ENCODE peak calls at places on chromosomes 3 and 15, in seven cellular contexts. S is IMR-90, P is H1, O is HepG2, Y is HCT116, L is K562, T is GM12878. N is an unnamed sample.

GRCh38 chr3:50323614-50324199 is 1.2 kb upstream of the HYAL2 start:
- DNase-seq in S (no peak), P (no peak), O (no peak), Y (no peak), L (no peak), T (no peak), N (no peak)

GRCh38 chr15:67372563-67372962 is 118.0 kb downstream of the IQCH start:
- DNase-seq in S (no peak), P (no peak), O (no peak), Y (no peak), L (no peak), T (no peak), N (no peak)

GRCh38 chr3:135514064-135514455 is 451.5 kb upstream of the PPP2R3A start:
- DNase-seq in S (no peak), P (no peak), O (no peak), Y (no peak), L (no peak), T (no peak), N (no peak)

GRCh38 chr3:177679568-177680441 is 482.5 kb upstream of the TBL1XR1 start:
- DNase-seq in S (peak; percentile 48), P (no peak), O (no peak), Y (no peak), L (peak; percentile 15), T (no peak), N (no peak)

GRCh38 chr3:45938858-45939257 is 4.4 kb upstream of the CXCR6 start:
- DNase-seq in S (peak; percentile 91), P (peak; percentile 86), O (peak; percentile 65), Y (peak; percentile 69), L (peak; percentile 78), T (peak; percentile 66), N (peak; percentile 80)

GRCh38 chr3:17420668-17421067 is 321.8 kb downstream of the TBC1D5 start:
- DNase-seq in S (peak; percentile 28), P (no peak), O (peak; percentile 74), Y (no peak), L (no peak), T (no peak), N (no peak)

GRCh38 chr15:76155742-76156141 is 96.0 kb downstream of the TMEM266 start:
- DNase-seq in S (peak; percentile 17), P (no peak), O (no peak), Y (no peak), L (no peak), T (no peak), N (no peak)

GRCh38 chr15:61063875-61064320 is 165.2 kb downstream of the RORA start:
- DNase-seq in S (no peak), P (no peak), O (no peak), Y (no peak), L (no peak), T (no peak), N (no peak)

GRCh38 chr3:53269888-53270880 is 14.4 kb upstream of the TKT start:
- DNase-seq in S (peak; percentile 98), P (peak; percentile 74), O (peak; percentile 97), Y (peak; percentile 96), L (peak; percentile 73), T (peak; percentile 30), N (peak; percentile 91)

GRCh38 chr3:94433811-94434210 is 370.9 kb downstream of the NSUN3 start:
- DNase-seq in S (peak; percentile 37), P (no peak), O (no peak), Y (no peak), L (no peak), T (no peak), N (no peak)

GRCh38 chr3:14369675-14370669 is 32.4 kb upstream of the SLC6A6 start:
- DNase-seq in S (no peak), P (peak; percentile 70), O (peak; percentile 41), Y (peak; percentile 61), L (no peak), T (no peak), N (peak; percentile 48)

GRCh38 chr3:139388961-139389551 is 391 bp downstream of the COPB2 start:
- DNase-seq in S (no peak), P (no peak), O (no peak), Y (no peak), L (no peak), T (no peak), N (no peak)

GRCh38 chr3:153087595-153088566 is 74.1 kb upstream of the RAP2B start:
- DNase-seq in S (peak; percentile 89), P (no peak), O (no peak), Y (no peak), L (no peak), T (no peak), N (no peak)

GRCh38 chr15:89330119-89330518 is 4.5 kb downstream of the POLG start:
- DNase-seq in S (no peak), P (no peak), O (no peak), Y (no peak), L (no peak), T (no peak), N (no peak)

GRCh38 chr3:171556574-171557145 is 96.5 kb upstream of the TNIK start:
- DNase-seq in S (peak; percentile 18), P (no peak), O (no peak), Y (no peak), L (no peak), T (no peak), N (no peak)

GRCh38 chr15:78808550-78808949 is 2.7 kb downstream of the ADAMTS7 start:
- DNase-seq in S (peak; percentile 34), P (no peak), O (peak; percentile 39), Y (peak; percentile 34), L (peak; percentile 55), T (no peak), N (peak; percentile 71)

GRCh38 chr15:78811825-78812183 is 540 bp upstream of the ADAMTS7 start:
- DNase-seq in S (no peak), P (no peak), O (no peak), Y (no peak), L (no peak), T (no peak), N (no peak)

GRCh38 chr15:78811124-78811824 is at the start of gene ADAMTS7:
- DNase-seq in S (peak; percentile 71), P (peak; percentile 95), O (no peak), Y (peak; percentile 46), L (peak; percentile 97), T (no peak), N (peak; percentile 96)

GRCh38 chr15:78810003-78810376 is 1.3 kb downstream of the ADAMTS7 start:
- DNase-seq in S (no peak), P (no peak), O (no peak), Y (no peak), L (no peak), T (no peak), N (no peak)

DNA sequence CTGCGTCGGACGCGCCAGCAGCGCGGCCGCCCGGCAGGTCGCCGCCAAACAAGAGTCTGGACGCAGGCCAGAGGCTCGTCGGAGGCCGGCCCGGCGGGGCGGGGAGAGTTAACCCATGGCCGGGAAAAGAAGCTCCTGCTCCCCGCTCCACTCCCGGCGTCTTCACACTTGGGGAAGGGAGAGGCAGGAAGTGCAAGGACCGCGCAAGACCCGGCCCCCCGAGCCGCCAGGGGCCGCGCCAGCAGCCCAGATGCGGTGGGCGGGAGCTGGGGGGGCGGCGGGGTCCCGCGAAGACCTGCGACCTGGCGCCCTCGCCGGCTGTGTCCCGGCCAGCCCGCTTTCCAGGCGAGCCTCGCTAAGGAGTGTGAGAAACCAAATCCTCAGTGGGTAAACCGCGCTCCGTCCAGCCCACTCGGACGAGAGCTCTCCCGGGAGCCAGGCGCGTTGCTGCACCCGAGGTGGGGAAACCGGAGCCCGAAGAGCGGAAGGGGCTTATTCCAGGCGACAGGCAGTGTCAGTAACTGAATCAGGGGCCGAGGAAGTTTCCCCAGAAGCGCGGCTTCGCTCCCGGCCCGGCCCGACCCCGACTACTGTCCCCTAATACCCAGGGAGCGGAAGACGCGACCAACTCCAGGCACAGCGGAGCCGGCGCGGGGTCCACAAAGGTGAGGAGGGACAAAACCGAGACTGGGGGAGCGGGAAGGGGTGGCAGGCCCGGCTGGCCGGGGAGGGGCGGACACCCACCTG is 714 bp downstream of the ADAMTS7 start:
- DNase-seq in S (peak; percentile 35), P (peak; percentile 77), O (no peak), Y (no peak), L (peak; percentile 36), T (no peak), N (peak; percentile 37)
- TF ChIP-seq CEBPB in S (no peak), P (no peak), O (no peak), Y (no peak), L (no peak), T (no peak), N (no peak)

DNA sequence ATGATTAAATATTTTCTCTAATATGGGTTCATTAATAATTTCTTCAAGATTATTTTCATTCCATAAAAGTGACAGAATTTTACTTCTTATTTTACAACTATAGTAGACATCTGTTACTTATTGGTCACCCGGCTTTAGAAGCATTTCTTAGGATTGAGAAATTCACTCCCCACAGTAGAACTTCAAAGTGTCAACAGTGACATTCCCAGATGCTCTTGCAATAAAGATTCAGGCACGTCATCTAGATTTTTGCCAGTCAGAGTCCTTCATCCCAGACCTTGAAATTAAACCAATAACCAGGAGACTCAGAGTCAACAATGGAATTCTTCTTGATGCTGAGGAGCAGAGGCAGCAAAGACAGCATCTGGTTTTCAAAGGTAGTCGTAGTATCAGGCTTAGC is 190.8 kb downstream of the VGLL3 start:
- DNase-seq in S (no peak), P (no peak), O (no peak), Y (no peak), L (no peak), T (no peak), N (no peak)
- TF ChIP-seq CEBPB in S (no peak), P (no peak), O (no peak), Y (no peak), L (no peak), T (no peak), N (no peak)

DNA sequence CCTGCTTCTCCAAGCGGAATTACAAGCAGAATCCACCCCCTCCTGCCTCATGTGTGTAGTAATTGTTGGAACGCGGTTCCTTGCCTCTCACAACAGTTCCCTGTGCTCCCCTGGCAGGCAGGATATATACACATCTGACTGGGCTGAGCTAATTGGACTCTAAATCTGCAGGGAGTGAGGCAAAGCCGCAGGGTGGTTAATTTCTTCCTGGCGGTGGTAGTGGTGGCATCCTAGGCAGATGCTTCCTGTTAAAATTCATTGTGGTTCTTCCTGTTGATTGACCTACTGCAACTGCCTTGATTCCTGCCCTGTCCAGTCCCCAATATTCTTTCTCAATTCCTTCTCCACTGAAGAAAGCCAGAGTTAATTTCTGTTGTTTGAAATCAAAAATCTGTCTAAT is 202.9 kb upstream of the PROK2 start:
- DNase-seq in S (no peak), P (no peak), O (no peak), Y (no peak), L (no peak), T (no peak), N (no peak)
- TF ChIP-seq CEBPB in S (no peak), P (no peak), O (no peak), Y (no peak), L (no peak), T (no peak), N (no peak)

GRCh38 chr3:193545304-193545703 is 9.4 kb downstream of the ATP13A4 start:
- DNase-seq in S (no peak), P (no peak), O (no peak), Y (no peak), L (no peak), T (no peak), N (no peak)
- TF ChIP-seq CEBPB in S (no peak), P (no peak), O (no peak), Y (no peak), L (no peak), T (no peak), N (no peak)

GRCh38 chr3:38548154-38548931 is 52.2 kb downstream of the EXOG start:
- DNase-seq in S (no peak), P (no peak), O (no peak), Y (no peak), L (no peak), T (no peak), N (no peak)
- TF ChIP-seq CEBPB in S (no peak), P (no peak), O (no peak), Y (no peak), L (no peak), T (no peak), N (no peak)

GRCh38 chr3:30161370-30161769 is 445.0 kb upstream of the TGFBR2 start:
- DNase-seq in S (peak; percentile 67), P (no peak), O (no peak), Y (no peak), L (no peak), T (no peak), N (no peak)
- TF ChIP-seq CEBPB in S (no peak), P (no peak), O (no peak), Y (no peak), L (no peak), T (no peak), N (no peak)

N was measured in A549.